ENCODE peak calls at places on chromosomes 16 and 17, in eight cellular contexts. P, E, C, T, M, H, J and A are unnamed samples.

GRCh38 chr17:45314761-45315549 is 1.9 kb downstream of the MAP3K14 start:
- DNase-seq in P (no peak), E (no peak), C (no peak), T (no peak), M (no peak), H (no peak), J (no peak), A (no peak)

GRCh38 chr16:89383095-89384003 is 107.0 kb downstream of the ANKRD11 start:
- DNase-seq in P (peak; percentile 79), E (peak; percentile 64), C (no peak), T (peak; percentile 62), M (no peak), H (no peak), J (no peak), A (no peak)

GRCh38 chr16:69566437-69567030 is 768 bp downstream of the NFAT5 start:
- DNase-seq in P (peak; percentile 57), E (peak; percentile 68), C (peak; percentile 16), T (peak; percentile 68), M (peak; percentile 13), H (peak; percentile 52), J (peak; percentile 58), A (no peak)

GRCh38 chr17:4020096-4020495 is 55.9 kb upstream of the ATP2A3 start:
- DNase-seq in P (no peak), E (no peak), C (no peak), T (no peak), M (no peak), H (no peak), J (no peak), A (no peak)

GRCh38 chr17:38742431-38743308 is 5.5 kb downstream of the PCGF2 start:
- DNase-seq in P (no peak), E (no peak), C (no peak), T (peak; percentile 72), M (no peak), H (peak; percentile 40), J (no peak), A (no peak)

GRCh38 chr16:19086322-19087199 is 19.1 kb downstream of the COQ7 start:
- DNase-seq in P (peak; percentile 92), E (peak; percentile 94), C (peak; percentile 72), T (peak; percentile 86), M (peak; percentile 59), H (peak; percentile 67), J (peak; percentile 88), A (peak; percentile 64)

GRCh38 chr17:33753452-33753851 is 460.4 kb upstream of the ASIC2 start:
- DNase-seq in P (no peak), E (no peak), C (no peak), T (no peak), M (no peak), H (no peak), J (no peak), A (no peak)

GRCh38 chr16:12150600-12150999 is 174.1 kb downstream of the SNX29 start:
- DNase-seq in P (no peak), E (no peak), C (no peak), T (no peak), M (no peak), H (no peak), J (no peak), A (no peak)

GRCh38 chr16:58481931-58482330 is 18.0 kb upstream of the NDRG4 start:
- DNase-seq in P (no peak), E (no peak), C (no peak), T (no peak), M (no peak), H (no peak), J (no peak), A (no peak)

GRCh38 chr17:19343671-19344151 is 18.8 kb downstream of the B9D1 start:
- DNase-seq in P (peak; percentile 44), E (no peak), C (no peak), T (no peak), M (no peak), H (no peak), J (no peak), A (no peak)